ENCODE peak calls at places on chromosome 6, in six cellular contexts. One of them, this sample, is unnamed.

GRCh38 chr6:44470106-44470446 is 82.6 kb downstream of the CDC5L start:
- DNase-seq in CD8-positive, alpha-beta T cell: no peak
- DNase-seq in endothelial cell: no peak
- DNase-seq in AG09309: no peak
- DNase-seq in heart right ventricle: no peak
- DNase-seq in lower leg skin: peak; percentile 82
- DNase-seq in this sample: no peak

GRCh38 chr6:30914076-30914853 is at the start of gene VARS2:
- DNase-seq in endothelial cell: peak; percentile 85
- DNase-seq in CD8-positive, alpha-beta T cell: peak; percentile 79
- DNase-seq in heart right ventricle: peak; percentile 90
- DNase-seq in lower leg skin: peak; percentile 98
- DNase-seq in AG09309: peak; percentile 64
- DNase-seq in this sample: peak; percentile 92

GRCh38 chr6:34289137-34289536 is 40.3 kb upstream of the SMIM29 start:
- DNase-seq in heart right ventricle: no peak
- DNase-seq in lower leg skin: no peak
- DNase-seq in endothelial cell: no peak
- DNase-seq in AG09309: no peak
- DNase-seq in CD8-positive, alpha-beta T cell: no peak
- DNase-seq in this sample: no peak

GRCh38 chr6:33700391-33701050 is 11.0 kb downstream of the UQCC2 start:
- DNase-seq in endothelial cell: peak; percentile 86
- DNase-seq in CD8-positive, alpha-beta T cell: peak; percentile 63
- DNase-seq in heart right ventricle: peak; percentile 61
- DNase-seq in lower leg skin: no peak
- DNase-seq in AG09309: no peak
- DNase-seq in this sample: peak; percentile 73

GRCh38 chr6:105606871-105607421 is 204.1 kb upstream of the PREP start:
- DNase-seq in CD8-positive, alpha-beta T cell: no peak
- DNase-seq in endothelial cell: no peak
- DNase-seq in lower leg skin: no peak
- DNase-seq in heart right ventricle: no peak
- DNase-seq in AG09309: no peak
- DNase-seq in this sample: no peak

GRCh38 chr6:30074331-30075093 is 1.1 kb downstream of the RNF39 start:
- DNase-seq in heart right ventricle: no peak
- DNase-seq in lower leg skin: no peak
- DNase-seq in AG09309: no peak
- DNase-seq in endothelial cell: no peak
- DNase-seq in CD8-positive, alpha-beta T cell: no peak
- DNase-seq in this sample: no peak

GRCh38 chr6:148501178-148501590 is 158.5 kb downstream of the SASH1 start:
- DNase-seq in AG09309: peak; percentile 99
- DNase-seq in endothelial cell: no peak
- DNase-seq in CD8-positive, alpha-beta T cell: no peak
- DNase-seq in heart right ventricle: peak; percentile 36
- DNase-seq in lower leg skin: peak; percentile 91
- DNase-seq in this sample: no peak

GRCh38 chr6:89221109-89221508 is 4.0 kb upstream of the GABRR1 start:
- DNase-seq in lower leg skin: no peak
- DNase-seq in endothelial cell: no peak
- DNase-seq in CD8-positive, alpha-beta T cell: no peak
- DNase-seq in AG09309: no peak
- DNase-seq in heart right ventricle: no peak
- DNase-seq in this sample: no peak

GRCh38 chr6:36751091-36751490 is 53.5 kb downstream of the RAB44 start:
- DNase-seq in CD8-positive, alpha-beta T cell: no peak
- DNase-seq in AG09309: no peak
- DNase-seq in endothelial cell: no peak
- DNase-seq in heart right ventricle: no peak
- DNase-seq in lower leg skin: no peak
- DNase-seq in this sample: no peak

GRCh38 chr6:149938571-149939462 is 3.0 kb upstream of the ULBP2 start:
- DNase-seq in endothelial cell: no peak
- DNase-seq in CD8-positive, alpha-beta T cell: no peak
- DNase-seq in lower leg skin: peak; percentile 84
- DNase-seq in heart right ventricle: no peak
- DNase-seq in AG09309: no peak
- DNase-seq in this sample: no peak

GRCh38 chr6:168711049-168711640 is 270.2 kb downstream of the SMOC2 start:
- DNase-seq in heart right ventricle: no peak
- DNase-seq in endothelial cell: no peak
- DNase-seq in AG09309: no peak
- DNase-seq in lower leg skin: peak; percentile 57
- DNase-seq in CD8-positive, alpha-beta T cell: no peak
- DNase-seq in this sample: no peak

GRCh38 chr6:36616888-36617521 is 22.8 kb downstream of the SRSF3 start:
- DNase-seq in CD8-positive, alpha-beta T cell: no peak
- DNase-seq in heart right ventricle: no peak
- DNase-seq in endothelial cell: no peak
- DNase-seq in lower leg skin: peak; percentile 86
- DNase-seq in AG09309: no peak
- DNase-seq in this sample: peak; percentile 79

GRCh38 chr6:44386929-44387345 is 569 bp upstream of the CDC5L start:
- DNase-seq in CD8-positive, alpha-beta T cell: no peak
- DNase-seq in AG09309: no peak
- DNase-seq in lower leg skin: no peak
- DNase-seq in heart right ventricle: no peak
- DNase-seq in endothelial cell: no peak
- DNase-seq in this sample: no peak

GRCh38 chr6:156396068-156396771 is 381.0 kb upstream of the ARID1B start:
- DNase-seq in AG09309: no peak
- DNase-seq in CD8-positive, alpha-beta T cell: no peak
- DNase-seq in lower leg skin: no peak
- DNase-seq in heart right ventricle: no peak
- DNase-seq in endothelial cell: no peak
- DNase-seq in this sample: no peak

GRCh38 chr6:144155529-144155928 is 5.2 kb downstream of the STX11 start:
- DNase-seq in heart right ventricle: no peak
- DNase-seq in lower leg skin: no peak
- DNase-seq in CD8-positive, alpha-beta T cell: no peak
- DNase-seq in AG09309: no peak
- DNase-seq in endothelial cell: no peak
- DNase-seq in this sample: no peak

GRCh38 chr6:144159231-144159630 is 8.9 kb downstream of the STX11 start:
- DNase-seq in lower leg skin: no peak
- DNase-seq in endothelial cell: no peak
- DNase-seq in AG09309: no peak
- DNase-seq in CD8-positive, alpha-beta T cell: no peak
- DNase-seq in heart right ventricle: no peak
- DNase-seq in this sample: no peak

GRCh38 chr6:144158133-144158532 is 7.8 kb downstream of the STX11 start:
- DNase-seq in lower leg skin: no peak
- DNase-seq in CD8-positive, alpha-beta T cell: no peak
- DNase-seq in heart right ventricle: peak; percentile 79
- DNase-seq in AG09309: peak; percentile 89
- DNase-seq in endothelial cell: no peak
- DNase-seq in this sample: peak; percentile 69

GRCh38 chr6:144156334-144156733 is 6.0 kb downstream of the STX11 start:
- DNase-seq in AG09309: peak; percentile 25
- DNase-seq in CD8-positive, alpha-beta T cell: no peak
- DNase-seq in heart right ventricle: no peak
- DNase-seq in lower leg skin: no peak
- DNase-seq in endothelial cell: no peak
- DNase-seq in this sample: no peak

DNA sequence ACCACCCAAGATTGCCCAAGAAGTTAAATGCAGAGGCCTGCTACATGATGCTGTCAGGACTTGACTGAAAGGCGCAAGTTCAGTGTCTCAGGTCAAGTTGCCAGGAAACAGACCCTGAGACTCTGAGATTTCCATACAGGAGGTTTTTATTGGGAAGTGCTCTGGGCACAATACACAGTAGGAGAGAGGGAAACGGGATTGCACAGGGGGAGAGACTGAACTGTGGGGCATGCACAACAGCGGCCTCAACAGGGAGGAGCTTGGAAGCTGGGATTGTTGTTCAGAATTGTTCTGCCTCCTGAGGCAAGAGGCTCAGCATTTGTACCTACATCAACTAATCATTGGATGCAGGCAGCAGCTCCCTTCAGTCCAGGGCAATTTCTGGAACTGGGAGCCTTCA is 6.7 kb downstream of the STX11 start:
- DNase-seq in lower leg skin: no peak
- DNase-seq in CD8-positive, alpha-beta T cell: no peak
- DNase-seq in AG09309: no peak
- DNase-seq in endothelial cell: no peak
- DNase-seq in heart right ventricle: no peak
- DNase-seq in this sample: no peak
- TF ChIP-seq CTCF in lower leg skin: no peak
- TF ChIP-seq CTCF in CD8-positive, alpha-beta T cell: no peak
- TF ChIP-seq CTCF in AG09309: no peak
- TF ChIP-seq CTCF in endothelial cell: no peak
- TF ChIP-seq CTCF in heart right ventricle: no peak
- TF ChIP-seq CTCF in this sample: no peak

DNA sequence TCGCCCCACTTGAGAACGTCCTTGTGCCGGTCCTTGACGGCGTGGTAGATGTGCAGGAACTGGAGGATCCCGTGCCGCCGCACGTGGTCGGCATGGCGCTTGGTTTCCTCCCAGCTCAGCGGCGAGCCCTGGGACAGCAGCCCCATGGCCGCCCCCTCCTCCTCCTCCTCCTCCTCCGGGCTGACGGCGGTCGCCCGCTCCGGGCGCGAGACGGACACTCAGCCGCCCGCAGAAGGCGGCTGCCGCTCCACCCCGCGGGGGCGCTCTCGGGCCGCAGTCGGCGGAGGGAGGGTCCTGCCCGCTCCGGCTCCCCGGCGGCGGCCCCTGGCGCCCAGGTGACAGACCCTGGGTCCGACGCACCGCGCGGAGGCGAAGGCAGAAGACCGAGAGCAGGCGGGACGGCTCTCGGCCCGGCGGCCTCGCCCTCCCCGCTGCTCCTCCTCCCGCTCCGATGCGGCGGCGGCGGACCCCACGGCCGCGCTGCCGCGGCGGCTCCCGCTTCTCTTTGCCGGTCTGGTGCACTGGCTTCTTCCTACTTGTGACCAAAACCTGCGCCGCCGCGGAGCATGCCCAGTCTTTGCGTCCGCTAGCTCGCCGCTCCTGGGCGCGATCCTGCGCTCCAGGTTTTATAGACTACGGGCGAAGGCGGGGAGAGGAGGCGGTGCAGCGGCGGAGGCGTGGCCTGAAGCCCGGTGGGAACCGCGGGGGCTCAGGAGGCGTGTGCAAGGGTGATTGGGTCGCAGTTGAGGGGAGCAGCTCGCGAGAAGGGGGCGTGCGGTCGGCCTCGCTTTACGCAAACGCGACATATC is at the start of gene GCLC:
- DNase-seq in endothelial cell: peak; percentile 93
- DNase-seq in CD8-positive, alpha-beta T cell: peak; percentile 82
- DNase-seq in lower leg skin: peak; percentile 98
- DNase-seq in heart right ventricle: peak; percentile 95
- DNase-seq in AG09309: peak; percentile 75
- DNase-seq in this sample: peak; percentile 88
- TF ChIP-seq CTCF in endothelial cell: peak; percentile 71
- TF ChIP-seq CTCF in CD8-positive, alpha-beta T cell: peak; percentile 80
- TF ChIP-seq CTCF in lower leg skin: no peak
- TF ChIP-seq CTCF in heart right ventricle: peak; percentile 71
- TF ChIP-seq CTCF in AG09309: peak; percentile 47
- TF ChIP-seq CTCF in this sample: peak; percentile 2

DNA sequence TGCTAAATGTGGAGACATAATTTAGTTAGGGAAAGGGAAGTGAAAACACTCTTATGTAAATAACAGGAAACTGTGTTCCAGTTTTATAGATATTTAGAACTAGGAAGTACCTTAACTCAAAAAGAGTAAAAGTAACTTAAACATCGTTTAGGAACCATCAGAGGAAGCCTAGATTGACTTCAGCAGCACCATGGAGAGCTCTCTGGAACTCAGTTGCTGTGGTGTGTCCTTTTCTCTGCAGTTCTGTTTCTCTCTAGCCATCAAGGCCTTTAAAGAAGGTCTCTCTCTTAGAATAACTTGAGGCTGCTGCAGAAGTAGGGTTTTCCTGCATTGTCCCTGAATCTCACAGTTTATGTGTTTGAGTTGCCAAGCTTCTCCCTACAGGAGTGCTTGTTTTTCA is 26.9 kb downstream of the CLVS2 start:
- DNase-seq in endothelial cell: peak; percentile 48
- DNase-seq in AG09309: no peak
- DNase-seq in lower leg skin: no peak
- DNase-seq in CD8-positive, alpha-beta T cell: no peak
- DNase-seq in heart right ventricle: no peak
- DNase-seq in this sample: no peak
- TF ChIP-seq CTCF in endothelial cell: no peak
- TF ChIP-seq CTCF in AG09309: no peak
- TF ChIP-seq CTCF in lower leg skin: no peak
- TF ChIP-seq CTCF in CD8-positive, alpha-beta T cell: no peak
- TF ChIP-seq CTCF in heart right ventricle: no peak
- TF ChIP-seq CTCF in this sample: no peak

DNA sequence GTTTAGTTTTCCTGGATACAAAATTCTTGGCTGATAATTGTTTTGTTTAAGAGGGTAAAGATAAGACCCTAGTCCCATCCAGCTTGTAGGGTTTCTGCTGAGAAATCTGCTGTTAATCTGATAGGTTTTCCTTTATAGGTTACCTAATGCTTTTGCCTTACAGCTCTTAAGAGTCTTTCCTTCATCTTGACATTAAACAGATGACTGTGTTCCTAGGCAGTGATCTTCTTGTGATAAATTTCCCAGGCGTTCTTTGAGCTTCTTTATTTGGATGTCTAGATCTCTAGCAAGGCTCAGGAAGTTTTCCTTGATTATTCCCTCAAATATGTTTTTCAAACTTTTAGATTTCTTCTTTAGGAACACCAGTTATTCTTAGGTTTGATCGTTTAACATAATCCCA is 134.0 kb downstream of the MAP3K4 start:
- DNase-seq in lower leg skin: no peak
- DNase-seq in heart right ventricle: no peak
- DNase-seq in CD8-positive, alpha-beta T cell: no peak
- DNase-seq in endothelial cell: no peak
- DNase-seq in AG09309: no peak
- DNase-seq in this sample: no peak
- TF ChIP-seq CTCF in lower leg skin: no peak
- TF ChIP-seq CTCF in heart right ventricle: no peak
- TF ChIP-seq CTCF in CD8-positive, alpha-beta T cell: no peak
- TF ChIP-seq CTCF in endothelial cell: no peak
- TF ChIP-seq CTCF in AG09309: no peak
- TF ChIP-seq CTCF in this sample: no peak

DNA sequence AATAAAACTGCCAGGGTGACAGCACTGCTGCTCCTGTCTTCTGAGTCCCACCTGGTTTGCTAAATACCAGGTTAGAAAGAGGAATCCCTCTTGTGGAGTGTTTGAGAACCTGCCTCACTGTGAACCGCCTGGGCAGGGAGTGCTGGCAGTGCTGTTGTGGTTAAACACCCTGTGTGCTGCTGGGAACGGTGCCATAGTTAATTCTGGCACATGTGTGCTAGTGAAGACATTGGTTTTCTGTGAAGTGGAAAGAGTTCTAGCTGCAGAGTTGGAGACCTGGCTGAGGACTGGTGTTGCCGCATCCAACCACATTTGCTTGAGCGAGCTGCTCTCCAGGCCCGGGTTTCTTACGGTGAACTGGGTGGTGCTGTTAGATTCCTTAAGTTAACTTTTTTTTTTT is 72.7 kb downstream of the IGF2R start:
- DNase-seq in CD8-positive, alpha-beta T cell: no peak
- DNase-seq in heart right ventricle: peak; percentile 63
- DNase-seq in lower leg skin: peak; percentile 79
- DNase-seq in AG09309: peak; percentile 35
- DNase-seq in endothelial cell: no peak
- DNase-seq in this sample: peak; percentile 84
- TF ChIP-seq CTCF in CD8-positive, alpha-beta T cell: no peak
- TF ChIP-seq CTCF in heart right ventricle: peak; percentile 37
- TF ChIP-seq CTCF in lower leg skin: no peak
- TF ChIP-seq CTCF in AG09309: peak; percentile 24
- TF ChIP-seq CTCF in endothelial cell: no peak
- TF ChIP-seq CTCF in this sample: no peak

This sample was measured in lung.